ENCODE peak calls at places on chromosomes 7 and 10, in four cellular contexts. One of them, this sample, is unnamed.

GRCh38 chr7:128032605-128033235 is 1.5 kb upstream of the LRRC4 start:
- DNase-seq in dermis blood vessel endothelial cell: peak
- DNase-seq in NCI-H187 treated with DMSO at 0.1 percent for 48 hours: no peak
- DNase-seq in MCF 10A: no peak
- DNase-seq in this sample: no peak

GRCh38 chr10:26407406-26407969 is 30.7 kb upstream of the APBB1IP start:
- DNase-seq in dermis blood vessel endothelial cell: no peak
- DNase-seq in NCI-H187 treated with DMSO at 0.1 percent for 48 hours: no peak
- DNase-seq in MCF 10A: peak
- DNase-seq in this sample: peak

GRCh38 chr7:137903382-137904169 is 56.8 kb upstream of the DGKI start:
- DNase-seq in dermis blood vessel endothelial cell: peak
- DNase-seq in NCI-H187 treated with DMSO at 0.1 percent for 48 hours: peak
- DNase-seq in MCF 10A: peak
- DNase-seq in this sample: peak

GRCh38 chr10:97718178-97718577 is 4.6 kb downstream of the MARVELD1 start:
- DNase-seq in dermis blood vessel endothelial cell: no peak
- DNase-seq in NCI-H187 treated with DMSO at 0.1 percent for 48 hours: no peak
- DNase-seq in MCF 10A: no peak
- DNase-seq in this sample: no peak

GRCh38 chr10:44300666-44301649 is 83.9 kb downstream of the CXCL12 start:
- DNase-seq in dermis blood vessel endothelial cell: no peak
- DNase-seq in NCI-H187 treated with DMSO at 0.1 percent for 48 hours: no peak
- DNase-seq in MCF 10A: peak
- DNase-seq in this sample: peak

GRCh38 chr7:107643407-107643806 is 17.2 kb upstream of the SLC26A4 start:
- DNase-seq in dermis blood vessel endothelial cell: no peak
- DNase-seq in NCI-H187 treated with DMSO at 0.1 percent for 48 hours: no peak
- DNase-seq in MCF 10A: peak
- DNase-seq in this sample: peak

GRCh38 chr7:140059288-140060242 is 3.2 kb downstream of the PARP12 start:
- DNase-seq in dermis blood vessel endothelial cell: peak
- DNase-seq in NCI-H187 treated with DMSO at 0.1 percent for 48 hours: no peak
- DNase-seq in MCF 10A: peak
- DNase-seq in this sample: peak

GRCh38 chr10:38027992-38028391 is 17.5 kb downstream of the ZNF33A start:
- DNase-seq in dermis blood vessel endothelial cell: no peak
- DNase-seq in NCI-H187 treated with DMSO at 0.1 percent for 48 hours: no peak
- DNase-seq in MCF 10A: no peak
- DNase-seq in this sample: peak

GRCh38 chr7:157488326-157488725 is 151.5 kb downstream of the DNAJB6 start:
- DNase-seq in dermis blood vessel endothelial cell: no peak
- DNase-seq in NCI-H187 treated with DMSO at 0.1 percent for 48 hours: no peak
- DNase-seq in MCF 10A: no peak
- DNase-seq in this sample: no peak

GRCh38 chr10:69963835-69964710 is 88.6 kb upstream of the MACROH2A2 start:
- DNase-seq in dermis blood vessel endothelial cell: no peak
- DNase-seq in NCI-H187 treated with DMSO at 0.1 percent for 48 hours: no peak
- DNase-seq in MCF 10A: no peak
- DNase-seq in this sample: no peak

GRCh38 chr10:95536017-95536416 is 25.2 kb downstream of the SORBS1 start:
- DNase-seq in dermis blood vessel endothelial cell: peak
- DNase-seq in NCI-H187 treated with DMSO at 0.1 percent for 48 hours: no peak
- DNase-seq in MCF 10A: no peak
- DNase-seq in this sample: no peak

GRCh38 chr7:16942929-16943509 is 61.2 kb upstream of the AGR3 start:
- DNase-seq in dermis blood vessel endothelial cell: no peak
- DNase-seq in NCI-H187 treated with DMSO at 0.1 percent for 48 hours: no peak
- DNase-seq in MCF 10A: no peak
- DNase-seq in this sample: no peak

GRCh38 chr7:115122388-115122787 is 200.5 kb downstream of the MDFIC start:
- DNase-seq in dermis blood vessel endothelial cell: peak
- DNase-seq in NCI-H187 treated with DMSO at 0.1 percent for 48 hours: no peak
- DNase-seq in MCF 10A: no peak
- DNase-seq in this sample: no peak

GRCh38 chr10:124019886-124020797 is 73.3 kb downstream of the CHST15 start:
- DNase-seq in dermis blood vessel endothelial cell: no peak
- DNase-seq in NCI-H187 treated with DMSO at 0.1 percent for 48 hours: no peak
- DNase-seq in MCF 10A: no peak
- DNase-seq in this sample: no peak

GRCh38 chr10:120260446-120260845 is 196.6 kb upstream of the PLPP4 start:
- DNase-seq in dermis blood vessel endothelial cell: no peak
- DNase-seq in NCI-H187 treated with DMSO at 0.1 percent for 48 hours: no peak
- DNase-seq in MCF 10A: no peak
- DNase-seq in this sample: no peak

GRCh38 chr7:139706837-139707236 is 71.0 kb downstream of the HIPK2 start:
- DNase-seq in dermis blood vessel endothelial cell: no peak
- DNase-seq in NCI-H187 treated with DMSO at 0.1 percent for 48 hours: no peak
- DNase-seq in MCF 10A: no peak
- DNase-seq in this sample: no peak